ENCODE peak calls at places on chromosomes 5 and 9, in seven cellular contexts. A is frontal cortex; E is left ventricle myocardium inferior; V is NCI-H345; Z is anterior cingulate cortex; W is Right ventricle myocardium superior; M is activated T-helper 9 cell treated with anti-CD3 and anti-CD28 coated beads, Interleukin-2, amount 50 U/mL, for 16 hours. C is an unnamed sample.

GRCh38 chr5:138068742-138069375 is 15.0 kb upstream of the WNT8A start:
- DNase-seq in Z (no peak), W (peak), M (peak), A (peak), E (peak), V (peak), C (peak)

GRCh38 chr5:87899109-87900100 is 369.2 kb downstream of the TMEM161B start:
- DNase-seq in A (no peak), Z (no peak), V (no peak), E (peak), M (no peak), W (no peak), C (no peak)

GRCh38 chr9:36788534-36788933 is 215.8 kb downstream of the MELK start:
- DNase-seq in V (no peak), M (no peak), E (no peak), W (no peak), A (no peak), Z (no peak), C (peak)

GRCh38 chr9:89604463-89605180 is at the start of gene GADD45G:
- DNase-seq in V (peak), A (peak), E (peak), Z (peak), W (peak), M (peak), C (peak)

GRCh38 chr5:148384389-148384756 is 615 bp downstream of the FBXO38 start:
- DNase-seq in V (no peak), W (no peak), M (no peak), A (no peak), E (no peak), Z (no peak), C (no peak)

GRCh38 chr9:112772215-112772509 is 21.6 kb downstream of the SNX30 start:
- DNase-seq in E (no peak), M (no peak), V (no peak), Z (no peak), A (no peak), W (no peak), C (no peak)

GRCh38 chr5:123099514-123100151 is 10.6 kb downstream of the PRDM6 start:
- DNase-seq in M (no peak), V (no peak), W (no peak), A (no peak), Z (no peak), E (no peak), C (peak)

GRCh38 chr5:133981714-133982113 is 13.3 kb upstream of the C5orf15 start:
- DNase-seq in V (no peak), A (no peak), Z (no peak), M (no peak), E (no peak), W (no peak), C (no peak)

GRCh38 chr5:55540024-55540423 is 5.3 kb upstream of the PLPP1 start:
- DNase-seq in W (no peak), E (no peak), V (no peak), Z (no peak), A (no peak), M (no peak), C (no peak)

GRCh38 chr5:40406426-40407211 is 273.1 kb upstream of the PTGER4 start:
- DNase-seq in M (no peak), W (no peak), Z (no peak), A (no peak), V (no peak), E (no peak), C (no peak)

GRCh38 chr5:125699860-125700259 is 723.3 kb upstream of the GRAMD2B start:
- DNase-seq in Z (no peak), W (no peak), V (peak), A (no peak), E (no peak), M (no peak), C (no peak)

GRCh38 chr5:104361932-104362331 is 799.3 kb upstream of the NUDT12 start:
- DNase-seq in M (no peak), V (no peak), Z (no peak), W (no peak), E (no peak), A (no peak), C (no peak)

GRCh38 chr5:38780950-38781349 is 64.9 kb upstream of the OSMR start:
- DNase-seq in M (no peak), Z (no peak), E (peak), W (peak), V (peak), A (no peak), C (no peak)

GRCh38 chr9:133140174-133140505 is 19.1 kb upstream of the RALGDS start:
- DNase-seq in A (no peak), V (no peak), Z (no peak), E (no peak), W (no peak), M (no peak), C (no peak)

GRCh38 chr5:153456354-153456753 is 34.1 kb upstream of the GRIA1 start:
- DNase-seq in A (no peak), E (no peak), M (no peak), Z (no peak), V (no peak), W (no peak), C (peak)

GRCh38 chr5:53944981-53945380 is 365.4 kb downstream of the ARL15 start:
- DNase-seq in V (no peak), Z (no peak), W (no peak), M (no peak), A (no peak), E (no peak), C (no peak)

GRCh38 chr5:174559141-174559540 is 165.2 kb upstream of the MSX2 start:
- DNase-seq in V (no peak), M (no peak), E (no peak), Z (no peak), W (no peak), A (no peak), C (no peak)

GRCh38 chr5:107796797-107797196 is 126.1 kb upstream of the EFNA5 start:
- DNase-seq in W (no peak), A (no peak), M (no peak), V (no peak), E (no peak), Z (no peak), C (no peak)

GRCh38 chr5:167902298-167902697 is 389.1 kb upstream of the WWC1 start:
- DNase-seq in V (no peak), M (no peak), Z (no peak), E (no peak), A (no peak), W (no peak), C (no peak)

GRCh38 chr9:4987996-4988421 is 2.9 kb downstream of the JAK2 start:
- DNase-seq in E (no peak), Z (no peak), M (peak), A (no peak), W (no peak), V (peak), C (peak)

GRCh38 chr9:69001921-69002320 is 12.0 kb downstream of the PRKACG start:
- DNase-seq in V (no peak), M (no peak), W (no peak), E (no peak), A (no peak), Z (no peak), C (no peak)

GRCh38 chr5:83219495-83219894 is 142.1 kb downstream of the XRCC4 start:
- DNase-seq in V (no peak), M (no peak), A (no peak), Z (no peak), W (no peak), E (no peak), C (no peak)

GRCh38 chr9:78573205-78573604 is 276.3 kb downstream of the PSAT1 start:
- DNase-seq in W (no peak), V (no peak), A (no peak), E (no peak), M (no peak), Z (no peak), C (no peak)

GRCh38 chr9:2169035-2169434 is 153.9 kb downstream of the SMARCA2 start:
- DNase-seq in E (no peak), M (no peak), V (no peak), W (no peak), Z (no peak), A (no peak), C (no peak)

GRCh38 chr5:133698646-133699526 is 86.5 kb upstream of the FSTL4 start:
- DNase-seq in A (no peak), M (no peak), E (no peak), W (no peak), Z (no peak), V (no peak), C (no peak)

GRCh38 chr9:120408680-120409258 is 171.2 kb downstream of the CDK5RAP2 start:
- DNase-seq in M (no peak), E (no peak), A (no peak), W (no peak), V (no peak), Z (no peak), C (no peak)

GRCh38 chr5:107470007-107470582 is 200.6 kb downstream of the EFNA5 start:
- DNase-seq in M (no peak), E (no peak), W (no peak), A (no peak), Z (no peak), V (no peak), C (no peak)

GRCh38 chr9:83166369-83166768 is 103.4 kb upstream of the RASEF start:
- DNase-seq in V (no peak), W (no peak), E (no peak), A (no peak), M (no peak), Z (no peak), C (no peak)

GRCh38 chr9:133278161-133279131 is 3.4 kb upstream of the ABO start:
- DNase-seq in V (no peak), M (no peak), A (no peak), Z (no peak), W (no peak), E (no peak), C (no peak)

GRCh38 chr5:77177576-77177975 is 32.9 kb upstream of the PDE8B start:
- DNase-seq in W (no peak), M (no peak), E (no peak), V (no peak), Z (no peak), A (no peak), C (no peak)

GRCh38 chr5:93511445-93511844 is 69.6 kb downstream of the NR2F1-AS1 start:
- DNase-seq in A (no peak), W (no peak), V (no peak), E (no peak), Z (no peak), M (no peak), C (no peak)

GRCh38 chr5:1793966-1794895 is 5.4 kb downstream of the MRPL36 start:
- DNase-seq in W (peak), Z (no peak), E (no peak), M (no peak), A (no peak), V (no peak), C (no peak)

GRCh38 chr5:83470920-83471404 is 582 bp upstream of the VCAN start:
- DNase-seq in E (no peak), Z (no peak), M (no peak), W (no peak), V (no peak), A (no peak), C (no peak)

GRCh38 chr5:179572386-179572785 is 22.0 kb downstream of the RUFY1 start:
- DNase-seq in Z (no peak), E (no peak), M (no peak), V (no peak), A (no peak), W (no peak), C (no peak)